ENCODE peak calls at places on chromosomes 7 and 10, in eight cellular contexts. B is lung, H is astrocyte, T is GM23248, V is thoracic aorta, X is right lobe of liver, J is cardiac muscle cell, P is aorta. Z is an unnamed sample.
A peak's percentile ranks its signal among the peaks of the same experiment; 100 is the strongest.

GRCh38 chr7:2379821-2380450 is 23.5 kb upstream of the CHST12 start:
- DNase-seq in J (no peak), X (no peak), V (no peak), P (no peak), B (no peak), H (no peak), T (no peak), Z (no peak)

GRCh38 chr7:92691578-92691977 is 101.4 kb upstream of the FAM133B start:
- DNase-seq in J (peak; percentile 55), V (no peak), P (no peak), B (no peak), X (no peak), H (peak; percentile 36), T (peak; percentile 77), Z (peak; percentile 38)

GRCh38 chr7:24408798-24409428 is 124.9 kb downstream of the NPY start:
- DNase-seq in B (no peak), P (no peak), V (no peak), T (no peak), H (no peak), X (no peak), J (no peak), Z (no peak)

GRCh38 chr7:67361150-67361549 is 364.5 kb downstream of the TYW1 start:
- DNase-seq in X (no peak), J (no peak), T (no peak), B (no peak), P (no peak), H (no peak), V (no peak), Z (no peak)

GRCh38 chr7:101736077-101736476 is 81.3 kb upstream of the CUX1 start:
- DNase-seq in T (peak; percentile 27), J (no peak), H (no peak), P (no peak), V (no peak), X (no peak), B (no peak), Z (no peak)

GRCh38 chr7:151793531-151793935 is 83.4 kb downstream of the PRKAG2 start:
- DNase-seq in J (no peak), P (peak; percentile 71), H (no peak), X (peak; percentile 92), T (peak; percentile 40), V (no peak), B (peak; percentile 79), Z (no peak)

GRCh38 chr7:2484868-2485267 is 8.7 kb upstream of the GRIFIN start:
- DNase-seq in J (no peak), P (no peak), B (no peak), V (no peak), X (no peak), H (no peak), T (no peak), Z (no peak)

GRCh38 chr10:46534828-46535524 is 21.5 kb downstream of the GPRIN2 start:
- DNase-seq in H (no peak), J (no peak), X (peak; percentile 4), T (peak; percentile 32), P (peak; percentile 12), B (no peak), V (no peak), Z (peak; percentile 25)

GRCh38 chr10:11009471-11010308 is 8.0 kb upstream of the CELF2 start:
- DNase-seq in J (no peak), B (no peak), H (peak; percentile 31), X (no peak), P (no peak), T (peak; percentile 79), V (no peak), Z (peak; percentile 40)

GRCh38 chr7:7516156-7516555 is 19.5 kb downstream of the COL28A1 start:
- DNase-seq in H (no peak), X (no peak), V (no peak), B (no peak), T (no peak), J (no peak), P (no peak), Z (no peak)

GRCh38 chr7:7519528-7519927 is 16.1 kb downstream of the COL28A1 start:
- DNase-seq in B (no peak), X (no peak), V (no peak), J (no peak), H (no peak), P (no peak), T (no peak), Z (no peak)

GRCh38 chr7:7512861-7513597 is 22.6 kb downstream of the COL28A1 start:
- DNase-seq in J (peak; percentile 10), V (no peak), H (no peak), P (no peak), B (no peak), T (no peak), X (no peak), Z (no peak)

GRCh38 chr7:7517661-7518236 is 17.9 kb downstream of the COL28A1 start:
- DNase-seq in P (no peak), X (no peak), T (no peak), B (no peak), J (no peak), V (no peak), H (no peak), Z (no peak)

GRCh38 chr7:7516662-7517061 is 19.0 kb downstream of the COL28A1 start:
- DNase-seq in V (no peak), P (no peak), B (no peak), T (no peak), X (no peak), H (no peak), J (no peak), Z (no peak)
- H3K4me3 ChIP-seq in V (no peak overlapping the region), P (no peak overlapping the region), B (no peak overlapping the region), T (no peak overlapping the region), X (no peak overlapping the region), H (no peak overlapping the region), J (no peak overlapping the region), Z (no peak overlapping the region)

GRCh38 chr7:29412912-29413311 is 150.7 kb upstream of the PRR15 start:
- DNase-seq in T (peak; percentile 18), V (no peak), X (no peak), P (no peak), J (no peak), B (no peak), H (no peak), Z (no peak)

GRCh38 chr7:29416906-29417305 is 146.7 kb upstream of the PRR15 start:
- DNase-seq in X (no peak), V (no peak), H (no peak), T (no peak), P (no peak), B (no peak), J (no peak), Z (no peak)

GRCh38 chr7:29413511-29414178 is 150.0 kb upstream of the PRR15 start:
- DNase-seq in H (no peak), J (no peak), X (no peak), P (no peak), B (no peak), T (no peak), V (no peak), Z (no peak)

GRCh38 chr7:29414216-29414615 is 149.4 kb upstream of the PRR15 start:
- DNase-seq in V (no peak), H (no peak), T (no peak), P (no peak), X (no peak), B (no peak), J (no peak), Z (no peak)

DNA sequence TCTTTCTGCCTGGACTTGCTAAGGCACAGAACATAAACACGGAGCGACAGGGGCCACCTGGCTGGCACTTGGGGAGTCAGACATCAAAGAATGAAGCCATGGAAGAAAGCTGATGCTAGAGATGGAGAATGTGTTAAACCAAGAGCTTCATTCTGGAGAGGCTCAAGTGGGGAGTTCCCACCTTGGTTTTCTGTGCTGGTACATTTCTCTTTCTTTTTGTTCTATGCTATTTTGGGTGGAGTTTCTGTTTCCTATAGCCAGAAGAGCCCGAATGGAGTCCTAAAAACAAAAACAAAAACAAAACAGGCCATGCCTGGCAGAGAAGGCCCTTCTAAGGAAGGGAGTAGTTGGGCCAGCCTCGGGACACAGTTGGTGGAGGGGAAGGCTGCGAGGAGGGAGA is 148.4 kb upstream of the PRR15 start:
- DNase-seq in X (no peak), V (no peak), T (no peak), B (no peak), J (no peak), H (no peak), P (no peak), Z (no peak)
- H3K27ac ChIP-seq in X (no peak overlapping the region), V (no peak overlapping the region), T (no peak overlapping the region), B (no peak overlapping the region), J (no peak overlapping the region), H (no peak overlapping the region), P (no peak overlapping the region), Z (no peak overlapping the region)

DNA sequence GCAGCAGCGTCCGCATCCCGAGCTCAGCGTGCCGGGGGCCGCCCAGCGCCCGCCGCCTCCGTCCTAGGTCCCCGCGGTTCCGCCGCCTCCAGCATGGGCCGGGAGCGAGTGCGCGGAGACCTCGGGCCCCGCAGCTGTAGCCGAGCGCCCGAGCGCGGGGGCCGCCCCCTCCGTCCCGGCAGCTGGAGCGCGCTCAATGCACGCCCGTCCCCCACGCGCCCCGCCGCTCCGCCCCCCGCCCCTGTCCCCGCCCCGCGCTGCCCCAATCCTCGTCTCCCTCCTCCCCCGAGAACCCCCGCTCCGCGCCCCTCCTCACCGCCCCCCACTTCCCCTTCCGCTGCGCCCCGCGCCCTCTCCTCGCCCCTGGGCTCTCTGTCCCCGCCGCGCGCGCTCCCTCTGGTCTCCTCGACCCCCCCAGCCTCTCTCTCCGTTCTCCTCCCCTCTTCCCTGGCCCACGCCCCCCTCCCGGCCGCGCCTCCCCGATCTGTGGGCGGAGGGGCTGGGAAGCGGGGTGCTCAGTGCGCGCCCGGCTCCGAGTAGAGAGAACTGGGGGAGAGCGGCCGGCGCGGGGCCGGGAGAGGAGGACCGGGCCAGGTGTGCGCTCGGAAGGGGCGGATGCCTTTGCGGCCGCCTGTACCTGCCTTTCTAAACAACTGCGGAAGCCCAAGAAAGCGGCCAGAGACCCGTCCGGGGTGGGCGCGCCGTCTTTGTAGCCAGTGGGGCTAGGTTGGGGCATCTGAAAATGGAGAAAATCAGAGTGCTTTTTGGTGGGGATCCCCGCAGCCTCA is at the start of gene VIPR2:
- DNase-seq in P (no peak), X (no peak), J (no peak), T (no peak), B (no peak), H (no peak), V (no peak), Z (peak; percentile 8)
- H3K9me3 ChIP-seq in P (no peaks in the 10 kb centered on the region), X (no peaks in the 10 kb centered on the region), J (no peaks in the 10 kb centered on the region), T (no peaks in the 10 kb centered on the region), B (no peaks in the 10 kb centered on the region), H (no peaks in the 10 kb centered on the region), V (no peaks in the 10 kb centered on the region), Z (no peaks in the 10 kb centered on the region)

GRCh38 chr7:115475774-115476407 is 554.0 kb downstream of the MDFIC start:
- DNase-seq in J (peak; percentile 40), T (no peak), P (no peak), H (peak; percentile 17), V (no peak), X (no peak), B (no peak), Z (no peak)

GRCh38 chr7:115477193-115477651 is 553.3 kb downstream of the TFEC start:
- DNase-seq in B (no peak), P (peak; percentile 42), V (no peak), J (peak; percentile 68), T (peak; percentile 70), H (peak; percentile 9), X (peak; percentile 27), Z (no peak)

GRCh38 chr7:115479448-115479847 is 551.1 kb downstream of the TFEC start:
- DNase-seq in J (no peak), T (no peak), P (no peak), V (no peak), X (no peak), B (no peak), H (no peak), Z (no peak)

GRCh38 chr7:115476666-115477065 is 553.9 kb downstream of the TFEC start:
- DNase-seq in P (no peak), B (no peak), J (peak; percentile 21), H (no peak), X (no peak), T (peak; percentile 23), V (no peak), Z (no peak)

GRCh38 chr7:115478426-115478825 is 552.1 kb downstream of the TFEC start:
- DNase-seq in P (no peak), H (peak; percentile 27), B (no peak), T (peak; percentile 8), J (no peak), V (no peak), X (no peak), Z (no peak)
- H3K4me3 ChIP-seq in P (no peak overlapping the region), H (no peak overlapping the region), B (no peak overlapping the region), T (no peak overlapping the region), J (no peak overlapping the region), V (no peak overlapping the region), X (no peak overlapping the region), Z (no peak overlapping the region)

Z was measured in CD4-positive, alpha-beta memory T cell.